ENCODE peak calls at places on chromosomes 5 and 9, in ten cellular contexts. X is upper lobe of right lung, N is fibroblast of mammary gland, K is GM13977, C is osteocyte, I is astrocyte of the spinal cord, W is NB4, M is fibroblast of pulmonary artery, P is uterus, V is choroid plexus epithelial cell. U is an unnamed sample.
A peak's percentile ranks its signal among the peaks of the same experiment; 100 is the strongest.

GRCh38 chr5:60514152-60514551 is 185.8 kb downstream of the DEPDC1B start:
- DNase-seq in X (no peak), M (no peak), V (no peak), W (peak; percentile 3), P (no peak), N (no peak), K (no peak), C (no peak), I (no peak), U (no peak)

GRCh38 chr9:92590386-92590785 is 54.6 kb upstream of the ECM2 start:
- DNase-seq in C (no peak), K (no peak), W (peak; percentile 22), X (no peak), N (peak; percentile 52), P (peak; percentile 85), V (peak; percentile 72), I (peak; percentile 30), M (peak; percentile 83), U (no peak)

GRCh38 chr5:178234753-178235599 is 2.4 kb upstream of the PHYKPL start:
- DNase-seq in P (peak; percentile 57), C (no peak), V (peak; percentile 76), K (peak; percentile 87), W (peak; percentile 82), I (peak; percentile 61), X (peak; percentile 84), M (peak; percentile 66), N (peak; percentile 59), U (peak; percentile 85)

GRCh38 chr9:74285075-74285474 is 212.1 kb upstream of the RORB start:
- DNase-seq in V (peak; percentile 23), I (peak; percentile 19), C (no peak), P (no peak), M (no peak), W (no peak), K (no peak), X (no peak), N (peak; percentile 2), U (no peak)

GRCh38 chr9:116945817-116946216 is 258.7 kb downstream of the TRIM32 start:
- DNase-seq in K (no peak), N (no peak), C (no peak), X (no peak), V (no peak), M (no peak), W (peak; percentile 61), P (no peak), I (no peak), U (no peak)

GRCh38 chr9:684055-684949 is 157.2 kb upstream of the DMRT1 start:
- DNase-seq in X (no peak), M (peak; percentile 54), N (peak; percentile 74), W (no peak), C (no peak), P (peak; percentile 51), K (no peak), V (peak; percentile 54), I (peak; percentile 89), U (peak; percentile 45)

GRCh38 chr5:124538196-124538595 is 208.2 kb downstream of the ZNF608 start:
- DNase-seq in M (peak; percentile 59), X (no peak), N (no peak), C (no peak), I (no peak), V (no peak), K (no peak), P (no peak), W (no peak), U (no peak)

GRCh38 chr5:65840071-65840470 is 86.3 kb upstream of the ERBIN start:
- DNase-seq in N (no peak), I (no peak), M (no peak), X (no peak), C (no peak), W (no peak), V (no peak), K (no peak), P (no peak), U (no peak)

GRCh38 chr5:68669864-68670263 is 423.9 kb upstream of the SLC30A5 start:
- DNase-seq in M (no peak), W (no peak), C (no peak), N (no peak), K (no peak), V (no peak), P (no peak), I (no peak), X (no peak), U (no peak)

GRCh38 chr9:70177121-70177520 is 81.7 kb upstream of the SMC5 start:
- DNase-seq in C (no peak), P (no peak), I (no peak), N (peak; percentile 10), X (no peak), M (peak; percentile 21), W (no peak), K (no peak), V (no peak), U (no peak)

GRCh38 chr9:83339435-83339834 is 198.8 kb downstream of the FRMD3 start:
- DNase-seq in X (no peak), W (no peak), M (no peak), P (no peak), V (no peak), I (peak; percentile 6), N (no peak), C (no peak), K (no peak), U (no peak)

GRCh38 chr5:120730214-120730613 is 266.1 kb downstream of the PRR16 start:
- DNase-seq in I (no peak), P (no peak), X (no peak), K (no peak), V (no peak), W (no peak), N (no peak), M (no peak), C (no peak), U (no peak)

GRCh38 chr5:33968133-33969005 is 16.1 kb downstream of the SLC45A2 start:
- DNase-seq in M (peak; percentile 3), I (no peak), P (no peak), N (no peak), K (no peak), W (no peak), V (peak; percentile 15), X (no peak), C (no peak), U (no peak)

GRCh38 chr5:68949256-68949655 is 144.6 kb upstream of the SLC30A5 start:
- DNase-seq in X (no peak), N (no peak), C (no peak), V (no peak), M (no peak), W (no peak), K (no peak), I (no peak), P (no peak), U (no peak)

GRCh38 chr9:76827286-76828080 is 63.2 kb downstream of the PCA3 start:
- DNase-seq in I (no peak), C (no peak), N (no peak), M (no peak), X (no peak), P (no peak), W (no peak), V (no peak), K (no peak), U (no peak)

GRCh38 chr9:22265534-22265933 is 181.1 kb upstream of the DMRTA1 start:
- DNase-seq in M (no peak), N (no peak), W (no peak), K (no peak), C (no peak), V (no peak), X (no peak), I (no peak), P (no peak), U (no peak)

GRCh38 chr5:82352146-82352791 is 74.1 kb upstream of the RPS23 start:
- DNase-seq in W (no peak), M (no peak), C (no peak), V (no peak), N (peak; percentile 57), X (no peak), I (no peak), P (no peak), K (no peak), U (no peak)

GRCh38 chr5:32869216-32869615 is 158.1 kb downstream of the NPR3 start:
- DNase-seq in M (no peak), N (peak; percentile 52), P (no peak), W (no peak), C (no peak), K (no peak), V (no peak), I (peak; percentile 42), X (no peak), U (no peak)

GRCh38 chr5:151413800-151414199 is 33.6 kb upstream of the SLC36A1 start:
- DNase-seq in N (no peak), M (no peak), P (no peak), X (no peak), W (no peak), K (no peak), I (no peak), V (no peak), C (no peak), U (no peak)

GRCh38 chr5:73299017-73299630 is 126.1 kb downstream of the TMEM174 start:
- DNase-seq in N (no peak), V (no peak), W (no peak), C (no peak), K (peak; percentile 48), X (no peak), M (no peak), P (no peak), I (peak; percentile 44), U (peak; percentile 68)
- TF ChIP-seq CTCF in N (no peak), V (no peak), W (no peak), C (peak; percentile 56), K (no peak), X (no peak), M (no peak), P (no peak), I (peak; percentile 19), U (no peak)

GRCh38 chr5:15191012-15191411 is 309.0 kb upstream of the FBXL7 start:
- DNase-seq in I (no peak), W (no peak), V (peak; percentile 44), X (no peak), K (no peak), P (no peak), N (no peak), M (peak; percentile 39), C (no peak), U (no peak)
- TF ChIP-seq CTCF in I (no peak), W (no peak), V (peak; percentile 51), X (no peak), K (no peak), P (no peak), N (no peak), M (peak; percentile 32), C (peak; percentile 32), U (no peak)

GRCh38 chr9:112537561-112537960 is 50.9 kb downstream of the KIAA1958 start:
- DNase-seq in W (no peak), M (no peak), V (no peak), X (no peak), P (no peak), I (no peak), C (no peak), K (no peak), N (no peak), U (no peak)
- TF ChIP-seq CTCF in W (no peak), M (no peak), V (no peak), X (no peak), P (no peak), I (no peak), C (no peak), K (no peak), N (no peak), U (no peak)

DNA sequence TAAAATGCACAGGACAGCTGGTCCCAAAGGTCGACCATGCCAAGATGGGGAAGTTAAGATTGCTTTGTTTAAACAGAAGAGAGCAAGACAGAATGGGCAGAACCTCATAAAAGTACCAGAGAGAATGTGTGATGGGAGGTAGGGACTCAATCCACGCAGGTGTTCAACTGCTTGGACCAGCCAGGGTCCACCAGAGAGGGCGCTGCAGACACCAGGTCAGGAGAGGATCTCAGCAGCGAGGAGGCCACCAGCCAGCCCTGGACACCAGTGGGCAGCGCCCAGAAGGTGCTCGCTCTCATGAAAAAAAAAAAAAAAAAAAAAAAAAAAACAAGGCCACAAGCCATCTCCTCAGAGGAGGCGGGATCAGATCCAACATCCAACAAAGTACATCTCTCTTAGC is 81.8 kb downstream of the SHC3 start:
- DNase-seq in M (no peak), W (no peak), X (no peak), N (no peak), K (no peak), C (no peak), I (no peak), P (no peak), V (no peak), U (no peak)
- TF ChIP-seq CTCF in M (no peak), W (no peak), X (no peak), N (no peak), K (no peak), C (no peak), I (peak; percentile 6), P (no peak), V (peak; percentile 9), U (no peak)